ENCODE peak calls at places on chromosome 12, in nine cellular contexts. One of them, this sample, is unnamed.

GRCh38 chr12:51028126-51028810 is 2.1 kb upstream of the SLC11A2 start:
- DNase-seq in A172: peak
- DNase-seq in choroid plexus epithelial cell: peak
- DNase-seq in retinal pigment epithelial cell: no peak
- DNase-seq in heart left ventricle: no peak
- DNase-seq in CD4-positive, CD25-positive, alpha-beta regulatory T cell: no peak
- DNase-seq in WTC11: no peak
- DNase-seq in activated T-cell treated with anti-CD3 and anti-CD28 coated beads, Interleukin-2, amount 50 U/mL, for 48 hours: no peak
- DNase-seq in mammary epithelial cell: peak
- DNase-seq in this sample: peak

GRCh38 chr12:42725839-42726238 is 136.3 kb upstream of the PRICKLE1 start:
- DNase-seq in A172: peak
- DNase-seq in choroid plexus epithelial cell: peak
- DNase-seq in retinal pigment epithelial cell: no peak
- DNase-seq in heart left ventricle: no peak
- DNase-seq in CD4-positive, CD25-positive, alpha-beta regulatory T cell: no peak
- DNase-seq in WTC11: no peak
- DNase-seq in activated T-cell treated with anti-CD3 and anti-CD28 coated beads, Interleukin-2, amount 50 U/mL, for 48 hours: no peak
- DNase-seq in mammary epithelial cell: peak
- DNase-seq in this sample: no peak

GRCh38 chr12:47896633-47897032 is 8.2 kb downstream of the VDR start:
- DNase-seq in A172: peak
- DNase-seq in choroid plexus epithelial cell: no peak
- DNase-seq in retinal pigment epithelial cell: no peak
- DNase-seq in heart left ventricle: no peak
- DNase-seq in CD4-positive, CD25-positive, alpha-beta regulatory T cell: no peak
- DNase-seq in WTC11: peak
- DNase-seq in activated T-cell treated with anti-CD3 and anti-CD28 coated beads, Interleukin-2, amount 50 U/mL, for 48 hours: no peak
- DNase-seq in mammary epithelial cell: peak
- DNase-seq in this sample: no peak

GRCh38 chr12:68638721-68639395 is 28.2 kb downstream of the RAP1B start:
- DNase-seq in A172: peak
- DNase-seq in choroid plexus epithelial cell: peak
- DNase-seq in retinal pigment epithelial cell: peak
- DNase-seq in heart left ventricle: no peak
- DNase-seq in CD4-positive, CD25-positive, alpha-beta regulatory T cell: no peak
- DNase-seq in WTC11: no peak
- DNase-seq in activated T-cell treated with anti-CD3 and anti-CD28 coated beads, Interleukin-2, amount 50 U/mL, for 48 hours: no peak
- DNase-seq in mammary epithelial cell: no peak
- DNase-seq in this sample: no peak

GRCh38 chr12:46958599-46959290 is 120.7 kb upstream of the PCED1B start:
- DNase-seq in A172: no peak
- DNase-seq in choroid plexus epithelial cell: no peak
- DNase-seq in retinal pigment epithelial cell: no peak
- DNase-seq in heart left ventricle: no peak
- DNase-seq in CD4-positive, CD25-positive, alpha-beta regulatory T cell: no peak
- DNase-seq in WTC11: no peak
- DNase-seq in activated T-cell treated with anti-CD3 and anti-CD28 coated beads, Interleukin-2, amount 50 U/mL, for 48 hours: no peak
- DNase-seq in mammary epithelial cell: no peak
- DNase-seq in this sample: no peak

GRCh38 chr12:1843641-1844005 is 23.3 kb downstream of the LRTM2 start:
- DNase-seq in A172: no peak
- DNase-seq in choroid plexus epithelial cell: no peak
- DNase-seq in retinal pigment epithelial cell: no peak
- DNase-seq in heart left ventricle: peak
- DNase-seq in CD4-positive, CD25-positive, alpha-beta regulatory T cell: no peak
- DNase-seq in WTC11: peak
- DNase-seq in activated T-cell treated with anti-CD3 and anti-CD28 coated beads, Interleukin-2, amount 50 U/mL, for 48 hours: no peak
- DNase-seq in mammary epithelial cell: no peak
- DNase-seq in this sample: no peak

GRCh38 chr12:49108958-49109404 is 1.7 kb downstream of the LMBR1L start:
- DNase-seq in A172: no peak
- DNase-seq in choroid plexus epithelial cell: peak
- DNase-seq in retinal pigment epithelial cell: no peak
- DNase-seq in heart left ventricle: no peak
- DNase-seq in CD4-positive, CD25-positive, alpha-beta regulatory T cell: no peak
- DNase-seq in WTC11: no peak
- DNase-seq in activated T-cell treated with anti-CD3 and anti-CD28 coated beads, Interleukin-2, amount 50 U/mL, for 48 hours: no peak
- DNase-seq in mammary epithelial cell: no peak
- DNase-seq in this sample: no peak

GRCh38 chr12:106345739-106346138 is 11.8 kb upstream of the POLR3B start:
- DNase-seq in A172: peak
- DNase-seq in choroid plexus epithelial cell: peak
- DNase-seq in retinal pigment epithelial cell: no peak
- DNase-seq in heart left ventricle: no peak
- DNase-seq in CD4-positive, CD25-positive, alpha-beta regulatory T cell: peak
- DNase-seq in WTC11: peak
- DNase-seq in activated T-cell treated with anti-CD3 and anti-CD28 coated beads, Interleukin-2, amount 50 U/mL, for 48 hours: no peak
- DNase-seq in mammary epithelial cell: peak
- DNase-seq in this sample: peak

GRCh38 chr12:68080577-68080976 is 79.0 kb downstream of the IFNG start:
- DNase-seq in A172: no peak
- DNase-seq in choroid plexus epithelial cell: peak
- DNase-seq in retinal pigment epithelial cell: no peak
- DNase-seq in heart left ventricle: no peak
- DNase-seq in CD4-positive, CD25-positive, alpha-beta regulatory T cell: no peak
- DNase-seq in WTC11: no peak
- DNase-seq in activated T-cell treated with anti-CD3 and anti-CD28 coated beads, Interleukin-2, amount 50 U/mL, for 48 hours: no peak
- DNase-seq in mammary epithelial cell: no peak
- DNase-seq in this sample: no peak

GRCh38 chr12:53115112-53115890 is 12.0 kb downstream of the SOAT2 start:
- DNase-seq in A172: no peak
- DNase-seq in choroid plexus epithelial cell: no peak
- DNase-seq in retinal pigment epithelial cell: no peak
- DNase-seq in heart left ventricle: no peak
- DNase-seq in CD4-positive, CD25-positive, alpha-beta regulatory T cell: no peak
- DNase-seq in WTC11: peak
- DNase-seq in activated T-cell treated with anti-CD3 and anti-CD28 coated beads, Interleukin-2, amount 50 U/mL, for 48 hours: no peak
- DNase-seq in mammary epithelial cell: no peak
- DNase-seq in this sample: no peak

GRCh38 chr12:9132008-9132535 is 16.4 kb upstream of the A2M start:
- DNase-seq in A172: no peak
- DNase-seq in choroid plexus epithelial cell: no peak
- DNase-seq in retinal pigment epithelial cell: peak
- DNase-seq in heart left ventricle: no peak
- DNase-seq in CD4-positive, CD25-positive, alpha-beta regulatory T cell: no peak
- DNase-seq in WTC11: no peak
- DNase-seq in activated T-cell treated with anti-CD3 and anti-CD28 coated beads, Interleukin-2, amount 50 U/mL, for 48 hours: no peak
- DNase-seq in mammary epithelial cell: peak
- DNase-seq in this sample: no peak

GRCh38 chr12:91111366-91112321 is at the start of gene LUM:
- DNase-seq in A172: no peak
- DNase-seq in choroid plexus epithelial cell: peak
- DNase-seq in retinal pigment epithelial cell: peak
- DNase-seq in heart left ventricle: no peak
- DNase-seq in CD4-positive, CD25-positive, alpha-beta regulatory T cell: no peak
- DNase-seq in WTC11: no peak
- DNase-seq in activated T-cell treated with anti-CD3 and anti-CD28 coated beads, Interleukin-2, amount 50 U/mL, for 48 hours: no peak
- DNase-seq in mammary epithelial cell: no peak
- DNase-seq in this sample: peak

GRCh38 chr12:48279096-48279495 is 71.6 kb downstream of the ZNF641 start:
- DNase-seq in A172: no peak
- DNase-seq in choroid plexus epithelial cell: no peak
- DNase-seq in retinal pigment epithelial cell: no peak
- DNase-seq in heart left ventricle: no peak
- DNase-seq in CD4-positive, CD25-positive, alpha-beta regulatory T cell: no peak
- DNase-seq in WTC11: no peak
- DNase-seq in activated T-cell treated with anti-CD3 and anti-CD28 coated beads, Interleukin-2, amount 50 U/mL, for 48 hours: no peak
- DNase-seq in mammary epithelial cell: no peak
- DNase-seq in this sample: no peak

GRCh38 chr12:110266980-110267620 is 13.9 kb upstream of the ATP2A2 start:
- DNase-seq in A172: peak
- DNase-seq in choroid plexus epithelial cell: peak
- DNase-seq in retinal pigment epithelial cell: peak
- DNase-seq in heart left ventricle: no peak
- DNase-seq in CD4-positive, CD25-positive, alpha-beta regulatory T cell: no peak
- DNase-seq in WTC11: no peak
- DNase-seq in activated T-cell treated with anti-CD3 and anti-CD28 coated beads, Interleukin-2, amount 50 U/mL, for 48 hours: no peak
- DNase-seq in mammary epithelial cell: no peak
- DNase-seq in this sample: no peak

GRCh38 chr12:125773033-125773432 is 707.8 kb downstream of the AACS start:
- DNase-seq in A172: peak
- DNase-seq in choroid plexus epithelial cell: no peak
- DNase-seq in retinal pigment epithelial cell: no peak
- DNase-seq in heart left ventricle: no peak
- DNase-seq in CD4-positive, CD25-positive, alpha-beta regulatory T cell: no peak
- DNase-seq in WTC11: peak
- DNase-seq in activated T-cell treated with anti-CD3 and anti-CD28 coated beads, Interleukin-2, amount 50 U/mL, for 48 hours: peak
- DNase-seq in mammary epithelial cell: no peak
- DNase-seq in this sample: peak

GRCh38 chr12:30440826-30441602 is 254.7 kb downstream of the IPO8 start:
- DNase-seq in A172: peak
- DNase-seq in choroid plexus epithelial cell: peak
- DNase-seq in retinal pigment epithelial cell: no peak
- DNase-seq in heart left ventricle: no peak
- DNase-seq in CD4-positive, CD25-positive, alpha-beta regulatory T cell: no peak
- DNase-seq in WTC11: peak
- DNase-seq in activated T-cell treated with anti-CD3 and anti-CD28 coated beads, Interleukin-2, amount 50 U/mL, for 48 hours: no peak
- DNase-seq in mammary epithelial cell: no peak
- DNase-seq in this sample: no peak

GRCh38 chr12:109545826-109546225 is 27.5 kb downstream of the MMAB start:
- DNase-seq in A172: no peak
- DNase-seq in choroid plexus epithelial cell: no peak
- DNase-seq in retinal pigment epithelial cell: no peak
- DNase-seq in heart left ventricle: peak
- DNase-seq in CD4-positive, CD25-positive, alpha-beta regulatory T cell: no peak
- DNase-seq in WTC11: no peak
- DNase-seq in activated T-cell treated with anti-CD3 and anti-CD28 coated beads, Interleukin-2, amount 50 U/mL, for 48 hours: no peak
- DNase-seq in mammary epithelial cell: peak
- DNase-seq in this sample: no peak

GRCh38 chr12:63918788-63919300 is 74.3 kb downstream of the SRGAP1 start:
- DNase-seq in A172: peak
- DNase-seq in choroid plexus epithelial cell: peak
- DNase-seq in retinal pigment epithelial cell: no peak
- DNase-seq in heart left ventricle: no peak
- DNase-seq in CD4-positive, CD25-positive, alpha-beta regulatory T cell: no peak
- DNase-seq in WTC11: no peak
- DNase-seq in activated T-cell treated with anti-CD3 and anti-CD28 coated beads, Interleukin-2, amount 50 U/mL, for 48 hours: no peak
- DNase-seq in mammary epithelial cell: peak
- DNase-seq in this sample: no peak

GRCh38 chr12:121452356-121453021 is 52.6 kb downstream of the RNF34 start:
- DNase-seq in A172: no peak
- DNase-seq in choroid plexus epithelial cell: no peak
- DNase-seq in retinal pigment epithelial cell: no peak
- DNase-seq in heart left ventricle: no peak
- DNase-seq in CD4-positive, CD25-positive, alpha-beta regulatory T cell: no peak
- DNase-seq in WTC11: no peak
- DNase-seq in activated T-cell treated with anti-CD3 and anti-CD28 coated beads, Interleukin-2, amount 50 U/mL, for 48 hours: no peak
- DNase-seq in mammary epithelial cell: peak
- DNase-seq in this sample: peak

GRCh38 chr12:16225692-16226091 is 51.8 kb downstream of the SLC15A5 start:
- DNase-seq in A172: no peak
- DNase-seq in choroid plexus epithelial cell: no peak
- DNase-seq in retinal pigment epithelial cell: no peak
- DNase-seq in heart left ventricle: no peak
- DNase-seq in CD4-positive, CD25-positive, alpha-beta regulatory T cell: no peak
- DNase-seq in WTC11: no peak
- DNase-seq in activated T-cell treated with anti-CD3 and anti-CD28 coated beads, Interleukin-2, amount 50 U/mL, for 48 hours: no peak
- DNase-seq in mammary epithelial cell: no peak
- DNase-seq in this sample: no peak

GRCh38 chr12:3432176-3432742 is 58.7 kb upstream of the PRMT8 start:
- DNase-seq in A172: no peak
- DNase-seq in choroid plexus epithelial cell: peak
- DNase-seq in retinal pigment epithelial cell: no peak
- DNase-seq in heart left ventricle: no peak
- DNase-seq in CD4-positive, CD25-positive, alpha-beta regulatory T cell: no peak
- DNase-seq in WTC11: peak
- DNase-seq in activated T-cell treated with anti-CD3 and anti-CD28 coated beads, Interleukin-2, amount 50 U/mL, for 48 hours: no peak
- DNase-seq in mammary epithelial cell: peak
- DNase-seq in this sample: no peak

GRCh38 chr12:6367065-6367968 is 8.0 kb downstream of the SCNN1A start:
- DNase-seq in A172: no peak
- DNase-seq in choroid plexus epithelial cell: peak
- DNase-seq in retinal pigment epithelial cell: no peak
- DNase-seq in heart left ventricle: no peak
- DNase-seq in CD4-positive, CD25-positive, alpha-beta regulatory T cell: peak
- DNase-seq in WTC11: no peak
- DNase-seq in activated T-cell treated with anti-CD3 and anti-CD28 coated beads, Interleukin-2, amount 50 U/mL, for 48 hours: no peak
- DNase-seq in mammary epithelial cell: no peak
- DNase-seq in this sample: no peak

GRCh38 chr12:105385141-105385540 is 54.6 kb downstream of the C12orf75 start:
- DNase-seq in A172: no peak
- DNase-seq in choroid plexus epithelial cell: peak
- DNase-seq in retinal pigment epithelial cell: no peak
- DNase-seq in heart left ventricle: no peak
- DNase-seq in CD4-positive, CD25-positive, alpha-beta regulatory T cell: no peak
- DNase-seq in WTC11: no peak
- DNase-seq in activated T-cell treated with anti-CD3 and anti-CD28 coated beads, Interleukin-2, amount 50 U/mL, for 48 hours: no peak
- DNase-seq in mammary epithelial cell: peak
- DNase-seq in this sample: no peak

GRCh38 chr12:100767371-100767770 is 27.2 kb upstream of the ANO4 start:
- DNase-seq in A172: no peak
- DNase-seq in choroid plexus epithelial cell: no peak
- DNase-seq in retinal pigment epithelial cell: no peak
- DNase-seq in heart left ventricle: no peak
- DNase-seq in CD4-positive, CD25-positive, alpha-beta regulatory T cell: no peak
- DNase-seq in WTC11: no peak
- DNase-seq in activated T-cell treated with anti-CD3 and anti-CD28 coated beads, Interleukin-2, amount 50 U/mL, for 48 hours: no peak
- DNase-seq in mammary epithelial cell: peak
- DNase-seq in this sample: no peak

GRCh38 chr12:102675672-102676071 is 195.3 kb upstream of the IGF1 start:
- DNase-seq in A172: peak
- DNase-seq in choroid plexus epithelial cell: peak
- DNase-seq in retinal pigment epithelial cell: no peak
- DNase-seq in heart left ventricle: no peak
- DNase-seq in CD4-positive, CD25-positive, alpha-beta regulatory T cell: no peak
- DNase-seq in WTC11: no peak
- DNase-seq in activated T-cell treated with anti-CD3 and anti-CD28 coated beads, Interleukin-2, amount 50 U/mL, for 48 hours: no peak
- DNase-seq in mammary epithelial cell: no peak
- DNase-seq in this sample: no peak

GRCh38 chr12:72074956-72075355 is 136.3 kb downstream of the TPH2 start:
- DNase-seq in A172: no peak
- DNase-seq in choroid plexus epithelial cell: no peak
- DNase-seq in retinal pigment epithelial cell: no peak
- DNase-seq in heart left ventricle: no peak
- DNase-seq in CD4-positive, CD25-positive, alpha-beta regulatory T cell: no peak
- DNase-seq in WTC11: no peak
- DNase-seq in activated T-cell treated with anti-CD3 and anti-CD28 coated beads, Interleukin-2, amount 50 U/mL, for 48 hours: no peak
- DNase-seq in mammary epithelial cell: no peak
- DNase-seq in this sample: no peak

GRCh38 chr12:62998454-62998853 is 63.5 kb upstream of the PPM1H start:
- DNase-seq in A172: no peak
- DNase-seq in choroid plexus epithelial cell: no peak
- DNase-seq in retinal pigment epithelial cell: no peak
- DNase-seq in heart left ventricle: no peak
- DNase-seq in CD4-positive, CD25-positive, alpha-beta regulatory T cell: no peak
- DNase-seq in WTC11: no peak
- DNase-seq in activated T-cell treated with anti-CD3 and anti-CD28 coated beads, Interleukin-2, amount 50 U/mL, for 48 hours: no peak
- DNase-seq in mammary epithelial cell: no peak
- DNase-seq in this sample: no peak

GRCh38 chr12:51013441-51013840 is 12.7 kb downstream of the SLC11A2 start:
- DNase-seq in A172: no peak
- DNase-seq in choroid plexus epithelial cell: no peak
- DNase-seq in retinal pigment epithelial cell: no peak
- DNase-seq in heart left ventricle: no peak
- DNase-seq in CD4-positive, CD25-positive, alpha-beta regulatory T cell: no peak
- DNase-seq in WTC11: no peak
- DNase-seq in activated T-cell treated with anti-CD3 and anti-CD28 coated beads, Interleukin-2, amount 50 U/mL, for 48 hours: no peak
- DNase-seq in mammary epithelial cell: peak
- DNase-seq in this sample: no peak

GRCh38 chr12:52362118-52362726 is 5.1 kb downstream of the KRT85 start:
- DNase-seq in A172: no peak
- DNase-seq in choroid plexus epithelial cell: no peak
- DNase-seq in retinal pigment epithelial cell: no peak
- DNase-seq in heart left ventricle: no peak
- DNase-seq in CD4-positive, CD25-positive, alpha-beta regulatory T cell: no peak
- DNase-seq in WTC11: peak
- DNase-seq in activated T-cell treated with anti-CD3 and anti-CD28 coated beads, Interleukin-2, amount 50 U/mL, for 48 hours: no peak
- DNase-seq in mammary epithelial cell: no peak
- DNase-seq in this sample: no peak

GRCh38 chr12:101862245-101862644 is 15.1 kb upstream of the DRAM1 start:
- DNase-seq in A172: no peak
- DNase-seq in choroid plexus epithelial cell: peak
- DNase-seq in retinal pigment epithelial cell: no peak
- DNase-seq in heart left ventricle: no peak
- DNase-seq in CD4-positive, CD25-positive, alpha-beta regulatory T cell: no peak
- DNase-seq in WTC11: no peak
- DNase-seq in activated T-cell treated with anti-CD3 and anti-CD28 coated beads, Interleukin-2, amount 50 U/mL, for 48 hours: no peak
- DNase-seq in mammary epithelial cell: no peak
- DNase-seq in this sample: no peak

GRCh38 chr12:121181181-121181580 is 28.7 kb upstream of the P2RX4 start:
- DNase-seq in A172: peak
- DNase-seq in choroid plexus epithelial cell: peak
- DNase-seq in retinal pigment epithelial cell: no peak
- DNase-seq in heart left ventricle: no peak
- DNase-seq in CD4-positive, CD25-positive, alpha-beta regulatory T cell: no peak
- DNase-seq in WTC11: no peak
- DNase-seq in activated T-cell treated with anti-CD3 and anti-CD28 coated beads, Interleukin-2, amount 50 U/mL, for 48 hours: no peak
- DNase-seq in mammary epithelial cell: no peak
- DNase-seq in this sample: no peak

This sample was measured in D341Med.